ENCODE peak calls at places on chromosomes 7 and 10, in seven cellular contexts. P, G, N, J, S, U and E are unnamed samples.

GRCh38 chr7:134698481-134698880 is 51.8 kb downstream of the BPGM start:
- DNase-seq in P (no peak), S (no peak), G (no peak), J (no peak), N (no peak), U (no peak), E (no peak)

GRCh38 chr10:52436664-52437063 is 122.6 kb downstream of the DKK1 start:
- DNase-seq in N (no peak), J (no peak), S (no peak), U (no peak), G (no peak), P (no peak), E (no peak)

GRCh38 chr10:88880287-88881094 is 446 bp downstream of the STAMBPL1 start:
- DNase-seq in J (peak), P (peak), U (no peak), N (peak), G (peak), S (peak), E (no peak)

GRCh38 chr10:86644412-86645110 is 9.8 kb upstream of the OPN4 start:
- DNase-seq in G (no peak), U (no peak), N (no peak), P (no peak), J (peak), S (no peak), E (no peak)

GRCh38 chr10:73732931-73733623 is 11.1 kb upstream of the SEC24C start:
- DNase-seq in J (no peak), U (no peak), S (no peak), P (no peak), N (no peak), G (no peak), E (no peak)

GRCh38 chr10:48608279-48608681 is 3.4 kb upstream of the ARHGAP22 start:
- DNase-seq in J (peak), U (no peak), S (no peak), G (peak), N (no peak), P (peak), E (no peak)

GRCh38 chr10:110641256-110641655 is 2.9 kb upstream of the RBM20 start:
- DNase-seq in J (peak), G (no peak), U (no peak), P (no peak), S (no peak), N (no peak), E (no peak)

GRCh38 chr10:132924046-132924952 is 18.1 kb downstream of the CFAP46 start:
- DNase-seq in N (no peak), U (no peak), P (no peak), S (no peak), G (no peak), J (no peak), E (no peak)

GRCh38 chr7:16084370-16084769 is 337.0 kb downstream of the CRPPA start:
- DNase-seq in N (no peak), P (no peak), G (no peak), S (no peak), U (no peak), J (no peak), E (no peak)

GRCh38 chr10:132660385-132660784 is 122.8 kb downstream of the INPP5A start:
- DNase-seq in J (no peak), N (no peak), P (no peak), U (no peak), S (no peak), G (no peak), E (no peak)

GRCh38 chr7:141928147-141928894 is 12.1 kb downstream of the OR9A4 start:
- DNase-seq in N (no peak), G (no peak), P (no peak), J (peak), U (no peak), S (no peak), E (no peak)

GRCh38 chr7:42843209-42843800 is 68.6 kb downstream of the C7orf25 start:
- DNase-seq in S (no peak), G (no peak), U (no peak), P (no peak), J (peak), N (peak), E (no peak)

GRCh38 chr10:46550795-46551700 is 5.4 kb downstream of the GPRIN2 start:
- DNase-seq in G (no peak), S (no peak), N (no peak), J (no peak), U (no peak), P (peak), E (no peak)

GRCh38 chr10:69895759-69896158 is 94.1 kb downstream of the COL13A1 start:
- DNase-seq in J (no peak), S (no peak), N (no peak), G (no peak), U (no peak), P (no peak), E (no peak)

GRCh38 chr7:38796636-38797501 is 112.1 kb downstream of the VPS41 start:
- DNase-seq in N (peak), S (no peak), J (peak), P (no peak), G (peak), U (peak), E (peak)

GRCh38 chr10:34580214-34580613 is 234.9 kb downstream of the PARD3 start:
- DNase-seq in G (no peak), U (no peak), N (no peak), J (no peak), S (no peak), P (no peak), E (no peak)

GRCh38 chr10:46228076-46229071 is 58.4 kb upstream of the ANTXRL start:
- DNase-seq in P (peak), U (peak), N (peak), G (peak), S (peak), J (peak), E (no peak)

GRCh38 chr10:48905311-48905710 is 34.3 kb downstream of the LRRC18 start:
- DNase-seq in J (no peak), U (no peak), S (no peak), G (no peak), N (no peak), P (no peak), E (no peak)

GRCh38 chr7:107469836-107470416 is at the start of gene GPR22:
- DNase-seq in S (no peak), N (no peak), G (no peak), J (no peak), P (no peak), U (no peak), E (no peak)

GRCh38 chr10:117752103-117752502 is 209.6 kb downstream of the EMX2 start:
- DNase-seq in N (no peak), G (no peak), U (no peak), J (no peak), P (no peak), S (no peak), E (no peak)

GRCh38 chr10:422675-423074 is 266.8 kb downstream of the DIP2C start:
- DNase-seq in U (no peak), N (no peak), G (no peak), P (no peak), J (no peak), S (no peak), E (no peak)